ENCODE peak calls at places on chromosomes 13 and 19, in eight cellular contexts. Q is SK-N-SH, R is cardiac muscle cell, V is spleen, T is kidney, W is stomach, I is ovary, M is H1. G is an unnamed sample.

GRCh38 chr19:19530423-19530804 is 1.7 kb downstream of the YJEFN3 start:
- DNase-seq in Q (no peak), V (no peak), M (no peak), T (no peak), W (no peak), I (no peak), R (peak), G (no peak)

GRCh38 chr19:31530781-31531180 is 181.5 kb upstream of the TSHZ3 start:
- DNase-seq in R (no peak), V (no peak), I (no peak), W (no peak), T (no peak), Q (no peak), M (peak), G (no peak)

GRCh38 chr13:74217816-74218215 is 83.6 kb upstream of the KLF12 start:
- DNase-seq in T (no peak), Q (no peak), I (no peak), R (no peak), M (no peak), V (no peak), W (no peak), G (no peak)

GRCh38 chr19:44908836-44909201 is 3.2 kb downstream of the APOE start:
- DNase-seq in V (no peak), R (no peak), W (no peak), I (peak), T (peak), M (no peak), Q (peak), G (no peak)

GRCh38 chr13:109331898-109332297 is 454.5 kb downstream of the IRS2 start:
- DNase-seq in T (no peak), I (no peak), V (no peak), W (no peak), R (peak), Q (peak), M (no peak), G (no peak)

GRCh38 chr19:35048911-35049411 is 7.4 kb downstream of the HPN start:
- DNase-seq in V (no peak), R (no peak), M (no peak), Q (no peak), I (no peak), T (no peak), W (peak), G (peak)

GRCh38 chr13:23822252-23822824 is 66.9 kb downstream of the MIPEP start:
- DNase-seq in M (no peak), Q (no peak), T (no peak), W (no peak), V (no peak), I (no peak), R (no peak), G (no peak)

GRCh38 chr19:35628565-35629331 is at the start of gene RBM42:
- DNase-seq in T (peak), R (peak), M (peak), I (peak), W (peak), V (peak), Q (peak), G (peak)

GRCh38 chr13:28406728-28407266 is 88.1 kb downstream of the FLT1 start:
- DNase-seq in M (no peak), I (no peak), V (no peak), Q (no peak), R (no peak), T (no peak), W (no peak), G (no peak)

GRCh38 chr13:41652735-41653361 is 195.5 kb downstream of the RGCC start:
- DNase-seq in Q (peak), W (no peak), R (peak), I (no peak), T (no peak), V (no peak), M (no peak), G (no peak)

GRCh38 chr19:40144151-40144550 is 47.1 kb upstream of the MAP3K10 start:
- DNase-seq in I (no peak), T (no peak), Q (no peak), R (no peak), V (no peak), M (no peak), W (no peak), G (no peak)

GRCh38 chr19:40141546-40141945 is 49.7 kb upstream of the MAP3K10 start:
- DNase-seq in Q (no peak), M (no peak), V (no peak), I (no peak), R (no peak), W (no peak), T (no peak), G (no peak)

GRCh38 chr19:40147338-40147692 is 43.9 kb upstream of the MAP3K10 start:
- DNase-seq in M (no peak), I (no peak), Q (no peak), W (no peak), V (no peak), T (no peak), R (no peak), G (no peak)

GRCh38 chr19:40144947-40145748 is 46.1 kb upstream of the MAP3K10 start:
- DNase-seq in V (no peak), W (no peak), Q (no peak), M (no peak), T (no peak), I (no peak), R (no peak), G (no peak)

DNA sequence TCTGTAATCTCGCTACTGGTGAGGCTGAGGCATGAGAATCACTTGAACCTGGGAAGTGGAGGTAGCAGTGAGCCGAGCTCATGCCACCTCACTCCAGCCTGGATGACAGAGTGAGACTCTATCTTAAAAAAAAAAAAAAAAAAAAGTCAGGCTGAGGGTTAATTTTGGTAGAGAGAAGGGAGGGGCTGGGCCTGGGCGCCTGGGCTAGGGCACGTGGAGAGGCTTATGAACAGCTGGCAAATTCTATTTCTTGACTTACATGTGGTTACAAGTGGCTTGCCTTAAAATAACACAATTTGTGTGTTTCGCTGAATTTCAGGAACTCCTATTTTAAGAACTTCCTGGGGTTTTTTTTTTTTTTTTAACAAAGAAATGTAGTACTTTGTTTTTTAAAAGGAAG is 47.6 kb upstream of the MAP3K10 start:
- DNase-seq in M (no peak), Q (no peak), R (no peak), T (no peak), V (peak), I (no peak), W (no peak), G (no peak)
- H3K27ac ChIP-seq in M (no peak), Q (no peak), R (no peak), T (no peak), V (peak), I (no peak), W (peak), G (no peak)

DNA sequence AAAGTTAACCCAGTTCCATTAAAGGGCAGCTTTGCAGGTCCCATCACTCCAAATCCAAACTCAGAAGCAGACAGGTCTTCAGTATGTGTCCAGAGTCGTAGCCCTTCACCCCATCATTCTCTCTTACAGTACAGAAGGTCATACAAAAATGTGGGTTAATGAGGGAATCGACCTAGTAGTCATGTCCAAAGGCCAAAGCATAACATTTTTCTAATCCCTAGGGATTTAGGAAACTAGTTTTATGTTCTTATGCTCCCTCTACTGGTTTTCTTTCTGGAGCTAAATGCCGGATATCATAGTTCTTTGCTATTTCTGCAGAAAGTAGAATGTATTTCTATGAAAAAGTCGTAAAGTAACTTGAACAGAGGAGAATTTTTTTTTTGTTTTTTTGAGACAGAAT is 72.2 kb downstream of the DHRS12 start:
- DNase-seq in I (no peak), T (no peak), M (no peak), V (no peak), Q (no peak), R (peak), W (no peak), G (no peak)
- TF ChIP-seq CTCF in I (peak), T (peak), M (no peak), V (no peak), Q (peak), R (peak), W (peak), G (peak)

DNA sequence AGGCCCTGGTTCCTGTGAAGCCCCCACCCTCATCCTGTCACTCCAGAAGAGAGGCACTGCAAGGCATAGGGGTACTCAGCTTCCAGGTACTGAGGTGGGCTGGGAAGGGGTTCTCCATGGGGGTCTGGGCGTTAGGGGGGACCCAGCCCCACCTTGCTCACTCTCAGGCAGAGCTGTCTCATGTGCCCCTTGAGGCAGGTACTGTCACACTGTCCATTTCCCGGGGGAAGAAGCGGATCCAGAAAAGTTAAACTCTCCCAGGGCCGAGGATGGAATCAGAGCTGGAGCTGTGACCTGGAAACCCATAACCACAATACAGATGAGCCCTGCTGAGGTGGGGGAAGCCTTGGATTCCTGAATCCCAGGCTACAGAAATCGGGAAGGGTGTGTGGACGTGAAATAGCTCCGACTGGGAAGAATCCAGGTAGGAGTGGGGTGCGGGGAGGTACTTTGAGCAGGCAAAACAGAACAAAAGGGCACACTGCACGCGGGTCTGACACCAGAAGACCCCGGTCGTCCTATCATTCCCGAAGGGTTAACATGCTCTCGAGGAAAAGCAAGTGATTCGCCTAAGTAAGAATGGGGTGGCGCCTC is 529 bp upstream of the USE1 start:
- DNase-seq in I (peak), M (peak), W (no peak), T (no peak), V (peak), Q (peak), R (no peak), G (no peak)
- H3K27ac ChIP-seq in I (no peak), M (peak), W (peak), T (peak), V (peak), Q (peak), R (peak), G (peak)

GRCh38 chr19:3556978-3557460 is 367 bp downstream of the MFSD12 start:
- DNase-seq in T (peak), M (no peak), R (peak), W (peak), V (peak), Q (peak), I (no peak), G (no peak)
- TF ChIP-seq CTCF in T (peak), M (no peak), R (no peak), W (no peak), V (no peak), Q (peak), I (peak), G (no peak)

GRCh38 chr19:2039959-2040646 is 10.9 kb downstream of the MKNK2 start:
- DNase-seq in R (no peak), M (no peak), T (peak), I (peak), Q (no peak), W (no peak), V (peak), G (no peak)
- H3K27ac ChIP-seq in R (peak), M (peak), T (no peak), I (no peak), Q (no peak), W (peak), V (peak), G (no peak)

DNA sequence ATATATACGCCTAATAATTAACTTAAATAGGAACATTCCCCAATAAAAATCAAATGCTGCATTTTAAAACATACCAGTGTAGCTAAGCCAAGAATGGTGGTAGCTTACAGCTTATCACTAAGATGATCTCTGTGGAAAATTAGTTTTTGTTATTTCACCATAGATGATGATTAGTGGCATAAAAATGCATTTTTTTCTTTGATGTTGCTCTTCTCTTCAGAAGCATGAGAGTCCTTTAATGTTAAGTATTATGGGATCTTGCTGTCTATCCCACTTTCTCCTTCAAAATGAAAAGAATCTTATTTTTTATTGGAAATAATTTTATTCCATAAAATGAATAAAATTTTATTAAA is 731.0 kb downstream of the SLITRK1 start:
- DNase-seq in T (no peak), I (no peak), R (no peak), V (no peak), M (no peak), Q (no peak), W (no peak), G (no peak)
- TF ChIP-seq CTCF in T (no peak), I (no peak), R (no peak), V (no peak), M (no peak), Q (no peak), W (no peak), G (no peak)

GRCh38 chr19:57887195-57887941 is 1.5 kb downstream of the ZNF814 start:
- DNase-seq in R (peak), M (no peak), V (no peak), Q (no peak), W (no peak), I (no peak), T (no peak), G (no peak)

GRCh38 chr19:57886046-57886445 is 2.8 kb downstream of the ZNF814 start:
- DNase-seq in Q (no peak), T (no peak), R (no peak), I (no peak), W (no peak), M (no peak), V (no peak), G (no peak)

GRCh38 chr19:57888494-57889231 is at the start of gene ZNF814:
- DNase-seq in R (peak), T (peak), W (peak), M (peak), Q (peak), V (peak), I (peak), G (peak)

GRCh38 chr19:57888107-57888493 is 737 bp downstream of the ZNF814 start:
- DNase-seq in M (no peak), V (no peak), T (no peak), I (no peak), W (no peak), R (no peak), Q (no peak), G (no peak)
- H3K27ac ChIP-seq in M (peak), V (peak), T (peak), I (no peak), W (no peak), R (peak), Q (no peak), G (no peak)

DNA sequence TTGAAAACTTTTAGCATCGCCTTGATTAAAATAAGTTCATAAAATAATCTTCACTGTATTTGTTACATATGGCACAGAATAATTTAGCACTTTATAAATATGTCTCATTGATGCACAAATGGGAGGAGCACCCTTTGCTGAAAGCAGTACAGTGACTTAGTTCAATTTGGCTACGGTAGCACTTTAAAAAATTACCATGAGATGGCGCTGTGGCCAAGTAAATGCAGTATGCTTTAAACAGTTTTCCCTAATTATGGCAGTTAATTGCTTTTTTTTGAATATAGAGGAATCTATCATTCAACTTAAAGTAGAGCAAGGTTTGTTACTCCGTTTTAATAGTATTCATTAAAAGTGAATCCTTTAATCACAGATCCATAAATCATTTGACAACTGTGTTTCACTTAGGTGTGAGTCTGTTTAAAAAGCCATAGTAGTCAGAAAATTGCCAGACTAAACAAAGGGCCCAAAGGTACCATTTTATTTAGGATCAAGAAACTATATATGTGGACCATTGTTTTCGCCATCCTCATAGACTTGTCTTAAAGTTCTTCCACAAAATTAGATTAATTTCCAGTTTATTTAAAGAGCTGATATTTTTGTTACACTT is 34.7 kb upstream of the ESD start:
- DNase-seq in Q (peak), M (peak), I (no peak), R (peak), W (no peak), V (no peak), T (no peak), G (peak)
- TF ChIP-seq CTCF in Q (peak), M (peak), I (peak), R (peak), W (peak), V (peak), T (peak), G (peak)

GRCh38 chr19:56104423-56104822 is 16.7 kb downstream of the ZNF787 start:
- DNase-seq in W (no peak), I (no peak), V (peak), Q (no peak), T (no peak), M (no peak), R (no peak), G (no peak)

GRCh38 chr19:56106993-56107392 is 14.1 kb downstream of the ZNF787 start:
- DNase-seq in W (no peak), I (no peak), R (no peak), Q (no peak), T (no peak), V (no peak), M (no peak), G (no peak)

GRCh38 chr19:56103027-56103614 is 18.0 kb downstream of the ZNF787 start:
- DNase-seq in I (no peak), M (no peak), V (peak), W (no peak), R (no peak), Q (no peak), T (no peak), G (no peak)

GRCh38 chr19:56106397-56106849 is 14.7 kb downstream of the ZNF787 start:
- DNase-seq in V (peak), M (no peak), R (no peak), I (no peak), W (peak), Q (no peak), T (no peak), G (no peak)

GRCh38 chr19:56105090-56105701 is 15.9 kb downstream of the ZNF787 start:
- DNase-seq in R (peak), M (peak), I (peak), W (peak), Q (no peak), T (no peak), V (peak), G (peak)
- H3K27ac ChIP-seq in R (peak), M (no peak), I (no peak), W (peak), Q (no peak), T (peak), V (peak), G (peak)

GRCh38 chr13:110922506-110922905 is 7.6 kb upstream of the ANKRD10 start:
- DNase-seq in M (peak), Q (no peak), I (no peak), V (no peak), T (no peak), R (no peak), W (no peak), G (no peak)

GRCh38 chr13:110923777-110924638 is 9.1 kb upstream of the ANKRD10 start:
- DNase-seq in W (no peak), V (no peak), T (no peak), I (no peak), Q (no peak), M (peak), R (no peak), G (no peak)

GRCh38 chr13:110924639-110924934 is 9.7 kb upstream of the ANKRD10 start:
- DNase-seq in V (no peak), T (no peak), M (peak), I (no peak), R (no peak), W (no peak), Q (no peak), G (no peak)

GRCh38 chr13:110923086-110923485 is 8.2 kb upstream of the ANKRD10 start:
- DNase-seq in Q (no peak), I (no peak), T (no peak), V (no peak), R (no peak), W (no peak), M (peak), G (no peak)

DNA sequence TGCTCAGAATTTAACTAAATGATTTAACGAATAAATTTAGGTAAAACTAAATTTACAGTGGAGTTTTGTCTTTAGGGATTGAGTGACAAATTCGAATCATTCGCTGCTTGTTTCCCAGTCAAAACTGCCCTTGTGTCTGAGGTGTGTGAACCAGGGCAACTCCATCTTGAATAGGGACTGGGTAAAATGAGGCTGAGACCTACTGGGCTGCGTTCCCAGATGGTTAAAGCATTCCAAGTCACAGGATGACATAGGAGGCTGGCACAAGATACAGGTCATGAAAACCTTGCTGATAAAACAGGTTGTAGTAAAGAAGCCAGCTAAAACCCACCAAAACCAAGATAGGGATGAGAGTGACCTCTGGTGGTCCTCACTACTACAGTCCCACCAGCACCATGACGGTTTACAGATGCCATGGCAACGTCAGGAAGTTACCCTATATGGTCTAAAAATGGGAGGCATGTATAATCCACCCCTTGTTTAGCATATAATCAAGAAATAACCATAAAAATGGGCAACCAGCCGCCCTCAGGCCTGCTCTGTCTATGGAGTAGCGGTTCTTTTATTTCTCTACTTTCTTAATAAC is 10.2 kb upstream of the ANKRD10 start:
- DNase-seq in I (no peak), W (no peak), R (peak), T (no peak), Q (no peak), V (no peak), M (peak), G (no peak)
- TF ChIP-seq CTCF in I (no peak), W (no peak), R (peak), T (no peak), Q (peak), V (no peak), M (peak), G (peak)

G was measured in dorsolateral prefrontal cortex.